ENCODE peak calls at places on chromosome 17, in nine cellular contexts. D is osteocyte; Y is fibroblast of lung; X is IMR-90; P is ovary; H is pancreas; U is activated CD8-positive, alpha-beta T cell treated with anti-CD3 and anti-CD28 coated beads for 36 hours; W is astrocyte; C is left ventricle myocardium inferior. V is an unnamed sample.

GRCh38 chr17:60586288-60586974 is 13.6 kb upstream of the PPM1D start:
- DNase-seq in U (no peak), D (no peak), C (no peak), X (peak; percentile 13), P (no peak), W (no peak), Y (no peak), H (no peak), V (no peak)

GRCh38 chr17:79953335-79953734 is 82.3 kb downstream of the TBC1D16 start:
- DNase-seq in H (no peak), D (no peak), C (no peak), P (peak; percentile 3), W (no peak), U (no peak), X (no peak), Y (no peak), V (no peak)

GRCh38 chr17:57548421-57549385 is 196.4 kb downstream of the CCDC182 start:
- DNase-seq in W (peak; percentile 55), P (no peak), U (no peak), X (no peak), Y (peak; percentile 16), C (no peak), H (no peak), D (no peak), V (no peak)

GRCh38 chr17:40350410-40351184 is 13.9 kb downstream of the GJD3 start:
- DNase-seq in X (no peak), U (no peak), D (no peak), C (no peak), H (peak; percentile 43), Y (no peak), P (peak; percentile 31), W (no peak), V (no peak)

GRCh38 chr17:37671813-37672544 is 28.7 kb upstream of the DDX52 start:
- DNase-seq in D (no peak), W (peak; percentile 89), U (no peak), X (peak; percentile 96), H (no peak), Y (peak; percentile 56), C (no peak), P (no peak), V (no peak)

GRCh38 chr17:28141333-28141732 is 98.9 kb downstream of the NLK start:
- DNase-seq in X (no peak), U (no peak), P (no peak), D (no peak), H (no peak), C (no peak), W (no peak), Y (no peak), V (no peak)

GRCh38 chr17:10172241-10172741 is 26.1 kb downstream of the GAS7 start:
- DNase-seq in W (no peak), C (no peak), D (no peak), P (no peak), H (no peak), Y (peak; percentile 40), X (peak; percentile 37), U (no peak), V (no peak)

GRCh38 chr17:51611585-51611984 is 351.2 kb downstream of the UTP18 start:
- DNase-seq in H (no peak), W (no peak), D (no peak), U (no peak), Y (no peak), P (no peak), X (no peak), C (no peak), V (no peak)

GRCh38 chr17:42548070-42548837 is 4.5 kb upstream of the HSD17B1 start:
- DNase-seq in Y (no peak), W (no peak), H (peak; percentile 95), P (peak; percentile 77), C (peak; percentile 57), U (peak; percentile 91), D (no peak), X (no peak), V (no peak)

GRCh38 chr17:49148171-49148570 is 15.6 kb downstream of the B4GALNT2 start:
- DNase-seq in C (no peak), D (no peak), W (peak; percentile 21), X (no peak), Y (no peak), U (no peak), P (no peak), H (no peak), V (no peak)

GRCh38 chr17:18140648-18141047 is 32.1 kb downstream of the MYO15A start:
- DNase-seq in W (no peak), U (no peak), X (no peak), H (no peak), D (no peak), C (no peak), P (no peak), Y (no peak), V (no peak)

GRCh38 chr17:18139092-18139491 is 30.5 kb downstream of the MYO15A start:
- DNase-seq in X (no peak), D (no peak), W (no peak), Y (no peak), P (no peak), U (no peak), C (no peak), H (no peak), V (no peak)

GRCh38 chr17:18141210-18141803 is 32.8 kb downstream of the MYO15A start:
- DNase-seq in X (peak; percentile 55), U (peak; percentile 66), H (no peak), W (peak; percentile 26), P (no peak), D (no peak), Y (peak; percentile 70), C (no peak), V (no peak)

GRCh38 chr17:18139498-18139897 is 30.9 kb downstream of the MYO15A start:
- DNase-seq in W (no peak), D (no peak), H (no peak), C (no peak), P (no peak), X (no peak), Y (no peak), U (no peak), V (no peak)

GRCh38 chr17:18139949-18140348 is 31.4 kb downstream of the MYO15A start:
- DNase-seq in X (peak; percentile 18), D (no peak), Y (peak; percentile 20), W (peak; percentile 4), H (no peak), C (no peak), U (no peak), P (no peak), V (no peak)
- TF ChIP-seq CTCF in X (peak; percentile 30), D (no peak), Y (peak; percentile 19), W (peak; percentile 24), H (no peak), C (no peak), U (no peak), P (no peak), V (peak; percentile 48)

GRCh38 chr17:73539176-73539575 is 105.1 kb downstream of the SDK2 start:
- DNase-seq in P (no peak), H (no peak), D (no peak), U (no peak), C (no peak), W (no peak), X (no peak), Y (no peak), V (no peak)

GRCh38 chr17:73542323-73542722 is 101.9 kb downstream of the SDK2 start:
- DNase-seq in C (no peak), Y (no peak), P (no peak), X (no peak), D (no peak), U (no peak), H (no peak), W (no peak), V (no peak)

GRCh38 chr17:73541561-73541981 is 102.7 kb downstream of the SDK2 start:
- DNase-seq in U (no peak), C (no peak), D (no peak), X (no peak), Y (no peak), P (no peak), W (no peak), H (no peak), V (no peak)

GRCh38 chr17:73538445-73538844 is 105.8 kb downstream of the SDK2 start:
- DNase-seq in W (no peak), C (no peak), X (no peak), D (no peak), P (no peak), U (no peak), Y (no peak), H (no peak), V (no peak)

DNA sequence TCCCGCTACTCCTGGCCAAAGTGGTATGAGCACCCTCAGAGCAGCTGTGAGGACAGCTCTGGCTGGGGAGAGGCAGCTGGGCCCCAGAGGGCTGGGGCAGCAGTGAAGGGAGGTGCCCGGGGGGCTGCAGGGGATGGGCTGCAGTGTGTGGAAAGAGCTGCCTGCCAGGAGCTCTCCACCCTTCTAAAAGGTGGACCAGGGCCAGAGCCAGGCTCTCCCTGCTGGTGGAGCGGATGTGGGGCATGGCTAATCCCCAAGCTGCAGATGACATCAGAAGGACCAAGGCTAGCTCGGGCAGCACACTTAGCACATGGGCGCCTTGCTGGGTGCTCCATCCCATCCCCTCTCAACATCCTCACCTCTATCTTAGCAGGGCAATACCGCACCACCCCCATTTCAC is 103.1 kb downstream of the SDK2 start:
- DNase-seq in H (no peak), X (no peak), W (no peak), U (no peak), D (no peak), C (no peak), Y (no peak), P (no peak), V (no peak)
- TF ChIP-seq CTCF in H (no peak), X (no peak), W (no peak), U (no peak), D (no peak), C (no peak), Y (no peak), P (no peak), V (no peak)

GRCh38 chr17:65438708-65439294 is 122.6 kb downstream of the AXIN2 start:
- DNase-seq in U (no peak), W (peak; percentile 43), C (no peak), D (no peak), Y (peak; percentile 25), X (peak; percentile 22), H (no peak), P (no peak), V (no peak)
- TF ChIP-seq CTCF in U (no peak), W (no peak), C (no peak), D (no peak), Y (no peak), X (no peak), H (no peak), P (no peak), V (no peak)

GRCh38 chr17:35243459-35244204 is 760 bp downstream of the SLFN5 start:
- DNase-seq in U (peak; percentile 87), C (peak; percentile 33), D (no peak), X (peak; percentile 69), H (peak; percentile 40), W (peak; percentile 67), P (peak; percentile 46), Y (peak; percentile 80), V (no peak)

GRCh38 chr17:35240861-35241260 is 2.0 kb upstream of the SLFN5 start:
- DNase-seq in C (no peak), X (no peak), W (no peak), H (no peak), D (no peak), P (no peak), U (no peak), Y (no peak), V (no peak)

GRCh38 chr17:35241520-35241919 is 1.4 kb upstream of the SLFN5 start:
- DNase-seq in C (no peak), H (peak; percentile 44), X (no peak), Y (no peak), P (peak; percentile 37), W (no peak), U (peak; percentile 49), D (no peak), V (no peak)

GRCh38 chr17:35242805-35243458 is at the start of gene SLFN5:
- DNase-seq in C (peak; percentile 94), Y (peak; percentile 94), H (peak; percentile 96), X (peak; percentile 90), D (peak; percentile 97), W (peak; percentile 81), U (peak; percentile 95), P (peak; percentile 95), V (peak; percentile 97)

GRCh38 chr17:35242158-35242804 is 591 bp upstream of the SLFN5 start:
- DNase-seq in U (peak; percentile 95), P (peak; percentile 56), H (peak; percentile 91), X (peak; percentile 32), Y (no peak), D (no peak), C (peak; percentile 35), W (peak; percentile 29), V (no peak)
- TF ChIP-seq CTCF in U (peak; percentile 77), P (no peak), H (peak; percentile 67), X (no peak), Y (peak; percentile 8), D (peak; percentile 42), C (peak; percentile 54), W (peak; percentile 17), V (peak; percentile 56)

V was measured in chondrocyte.